ENCODE peak calls at places on chromosomes 1 and 21, in seven cellular contexts. A is mucosa of descending colon, U is heart right ventricle, K is WERI-Rb-1, D is AG04450, T is body of pancreas, C is tibial nerve. P is an unnamed sample.

GRCh38 chr1:2023187-2023586 is 4.0 kb downstream of the GABRD start:
- DNase-seq in A (no peak), U (no peak), K (no peak), D (no peak), T (no peak), C (no peak), P (no peak)

GRCh38 chr1:88608139-88608943 is 75.7 kb upstream of the PKN2 start:
- DNase-seq in A (no peak), U (no peak), K (no peak), D (peak), T (no peak), C (no peak), P (peak)

GRCh38 chr1:229874609-229875008 is 192.4 kb upstream of the GALNT2 start:
- DNase-seq in A (no peak), U (no peak), K (no peak), D (no peak), T (peak), C (no peak), P (no peak)

GRCh38 chr1:242535986-242536385 is 11.5 kb upstream of the PLD5 start:
- DNase-seq in A (no peak), U (no peak), K (no peak), D (no peak), T (no peak), C (no peak), P (no peak)

GRCh38 chr1:170730443-170730842 is 66.5 kb downstream of the PRRX1 start:
- DNase-seq in A (no peak), U (no peak), K (no peak), D (no peak), T (no peak), C (no peak), P (no peak)

GRCh38 chr21:25997788-25998611 is 172.6 kb downstream of the APP start:
- DNase-seq in A (no peak), U (peak), K (peak), D (no peak), T (peak), C (no peak), P (no peak)

GRCh38 chr21:34544032-34544496 is 32.1 kb upstream of the KCNE1 start:
- DNase-seq in A (no peak), U (peak), K (peak), D (no peak), T (peak), C (peak), P (peak)

GRCh38 chr21:15560383-15561056 is 169.3 kb upstream of the USP25 start:
- DNase-seq in A (no peak), U (no peak), K (no peak), D (no peak), T (no peak), C (no peak), P (no peak)

GRCh38 chr1:229238674-229239415 is 32.1 kb upstream of the RAB4A start:
- DNase-seq in A (no peak), U (no peak), K (no peak), D (no peak), T (no peak), C (no peak), P (no peak)

GRCh38 chr1:66929999-66930822 is 5.4 kb downstream of the MIER1 start:
- DNase-seq in A (peak), U (peak), K (peak), D (peak), T (peak), C (peak), P (peak)

GRCh38 chr1:230322967-230323547 is 103.1 kb downstream of the PGBD5 start:
- DNase-seq in A (no peak), U (no peak), K (no peak), D (no peak), T (no peak), C (no peak), P (no peak)

GRCh38 chr21:20729376-20729775 is 268.8 kb upstream of the NCAM2 start:
- DNase-seq in A (no peak), U (no peak), K (no peak), D (no peak), T (no peak), C (no peak), P (no peak)

GRCh38 chr1:2544093-2544874 is 11.9 kb upstream of the TNFRSF14 start:
- DNase-seq in A (peak), U (no peak), K (peak), D (no peak), T (no peak), C (no peak), P (no peak)

GRCh38 chr1:20587639-20588017 is 1.3 kb upstream of the CDA start:
- DNase-seq in A (no peak), U (peak), K (no peak), D (no peak), T (peak), C (peak), P (no peak)

GRCh38 chr1:156706647-156707008 is 1.2 kb upstream of the CRABP2 start:
- DNase-seq in A (peak), U (peak), K (peak), D (no peak), T (peak), C (peak), P (no peak)

GRCh38 chr1:53278294-53278693 is 40.0 kb upstream of the MAGOH start:
- DNase-seq in A (no peak), U (peak), K (peak), D (no peak), T (peak), C (peak), P (peak)

GRCh38 chr1:172460177-172460576 is 16.3 kb upstream of the PIGC start:
- DNase-seq in A (no peak), U (no peak), K (no peak), D (no peak), T (no peak), C (no peak), P (no peak)

GRCh38 chr21:37253991-37254390 is 13.1 kb downstream of the VPS26C start:
- DNase-seq in A (no peak), U (no peak), K (no peak), D (peak), T (no peak), C (no peak), P (no peak)

GRCh38 chr21:45997495-45998275 is 16.1 kb downstream of the COL6A1 start:
- DNase-seq in A (peak), U (peak), K (no peak), D (no peak), T (no peak), C (no peak), P (no peak)

GRCh38 chr1:95503371-95504145 is 269.5 kb downstream of the RWDD3 start:
- DNase-seq in A (no peak), U (no peak), K (no peak), D (no peak), T (no peak), C (no peak), P (no peak)

GRCh38 chr1:156697481-156697880 is 7.9 kb downstream of the CRABP2 start:
- DNase-seq in A (no peak), U (no peak), K (peak), D (no peak), T (no peak), C (no peak), P (no peak)

GRCh38 chr1:214002472-214002871 is 14.7 kb downstream of the PROX1 start:
- DNase-seq in A (no peak), U (no peak), K (no peak), D (no peak), T (peak), C (no peak), P (no peak)

GRCh38 chr1:216726435-216726834 is 3.2 kb upstream of the ESRRG start:
- DNase-seq in A (no peak), U (no peak), K (no peak), D (no peak), T (no peak), C (no peak), P (no peak)
- TF ChIP-seq CTCF in A (no peak), U (no peak), K (no peak), D (peak), T (no peak), C (no peak), P (no peak)

DNA sequence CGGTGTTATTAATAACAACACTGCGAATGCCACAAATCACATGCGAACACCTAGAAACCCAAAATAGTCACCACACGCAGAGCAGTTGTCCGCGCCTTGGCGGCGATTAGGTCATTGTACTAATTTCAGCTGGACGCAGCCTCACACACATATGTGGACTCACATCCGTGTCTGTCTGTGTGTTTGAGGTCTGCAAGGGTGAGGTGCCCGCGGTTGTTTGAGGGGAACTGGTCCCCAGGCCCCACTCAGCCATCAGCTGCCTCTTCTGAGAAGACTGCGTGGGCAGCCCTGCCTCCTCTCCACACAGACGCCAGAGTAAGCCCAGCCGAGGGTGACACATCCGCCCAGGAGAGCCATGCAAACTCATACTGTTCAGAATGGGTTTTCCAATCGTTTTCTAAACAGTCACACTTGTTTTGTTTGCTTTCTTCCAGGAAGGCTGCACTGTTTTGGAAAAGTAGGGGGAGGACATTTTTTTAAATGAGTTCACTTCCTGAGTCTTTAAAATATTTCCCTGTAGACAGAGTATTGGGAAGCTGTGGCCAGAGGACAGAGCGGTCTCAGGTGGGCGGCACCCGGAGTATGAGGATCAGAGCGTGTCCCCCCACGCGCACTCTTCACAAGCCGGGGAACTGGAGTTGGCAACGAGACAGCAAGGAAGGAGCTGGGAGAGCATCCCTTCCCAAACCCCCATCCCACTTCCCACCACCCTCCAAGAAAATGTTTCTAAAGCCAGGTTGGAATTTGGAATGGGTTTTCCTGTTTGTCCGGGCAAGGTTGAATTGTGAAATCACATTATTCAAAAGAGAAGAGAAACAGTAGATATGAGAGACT is 53.3 kb downstream of the TOMM20 start:
- DNase-seq in A (peak), U (peak), K (no peak), D (peak), T (peak), C (peak), P (peak)
- H3K4me3 ChIP-seq in A (no peak), U (no peak), K (no peak), D (peak), T (no peak), C (no peak), P (peak)

DNA sequence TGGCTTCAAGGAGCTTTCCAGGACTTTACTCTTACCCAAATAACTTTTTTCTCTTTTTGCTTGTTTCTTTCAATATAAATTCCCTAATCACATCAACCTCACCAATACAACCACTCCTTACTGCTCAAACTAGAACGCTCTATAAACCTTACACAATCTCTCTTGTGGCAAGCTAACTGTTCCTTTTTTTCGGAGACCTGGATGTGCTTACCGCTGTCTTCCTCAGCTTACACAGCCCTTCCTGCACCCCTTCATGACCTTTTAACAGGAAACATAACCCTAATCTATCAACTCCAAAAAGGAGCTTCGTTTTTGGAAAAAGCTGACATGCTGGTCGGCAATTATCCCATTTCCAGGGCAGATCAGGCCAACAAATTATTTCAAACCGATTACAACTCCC is 24.1 kb upstream of the SLC2A5 start:
- DNase-seq in A (no peak), U (no peak), K (no peak), D (no peak), T (no peak), C (no peak), P (no peak)
- TF ChIP-seq CTCF in A (no peak), U (no peak), K (no peak), D (no peak), T (no peak), C (no peak), P (no peak)

GRCh38 chr1:167565922-167566321 is 12.4 kb upstream of the CREG1 start:
- DNase-seq in A (no peak), U (no peak), K (no peak), D (no peak), T (no peak), C (no peak), P (peak)
- H3K4me3 ChIP-seq in A (no peak), U (no peak), K (no peak), D (no peak), T (no peak), C (no peak), P (no peak)

GRCh38 chr1:152783095-152783494 is 3.0 kb upstream of the LCE1E start:
- DNase-seq in A (no peak), U (no peak), K (no peak), D (no peak), T (no peak), C (no peak), P (no peak)

GRCh38 chr1:152774875-152775274 is at the start of gene LCE1F:
- DNase-seq in A (no peak), U (no peak), K (peak), D (no peak), T (no peak), C (no peak), P (no peak)

GRCh38 chr1:152776361-152776760 is 1.4 kb downstream of the LCE1F start:
- DNase-seq in A (no peak), U (no peak), K (no peak), D (no peak), T (no peak), C (no peak), P (no peak)

DNA sequence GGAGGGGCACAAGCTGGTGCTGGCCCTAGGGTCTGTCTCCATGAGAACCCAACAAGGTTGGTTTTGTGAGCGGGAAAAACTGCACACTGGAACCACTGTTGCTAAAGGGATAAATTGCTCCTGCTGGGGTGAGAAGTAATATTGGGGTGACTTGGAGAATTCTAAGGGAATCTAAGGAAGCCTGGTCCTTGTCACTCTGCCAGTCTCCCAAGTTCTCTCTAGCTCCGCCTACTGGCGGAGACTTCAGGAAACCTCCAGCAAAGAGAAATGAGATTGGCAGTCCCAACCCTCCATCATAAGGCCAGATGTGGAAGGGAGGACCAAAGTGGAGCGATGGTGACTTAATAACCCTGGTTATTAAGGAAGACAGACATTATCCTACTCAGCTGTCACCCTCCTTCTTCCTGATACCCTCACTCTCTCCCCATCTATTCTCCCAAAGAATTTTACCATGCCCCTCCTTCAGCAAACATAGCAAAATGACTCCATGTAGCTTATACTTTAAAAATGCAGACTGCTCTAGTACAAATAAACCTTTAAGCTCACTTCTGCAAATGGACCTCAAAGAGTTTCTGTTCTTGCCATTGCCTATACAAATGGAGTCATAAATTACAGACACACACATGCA is 2.7 kb downstream of the LCE1F start:
- DNase-seq in A (no peak), U (no peak), K (peak), D (no peak), T (peak), C (no peak), P (peak)
- TF ChIP-seq CTCF in A (no peak), U (no peak), K (peak), D (no peak), T (no peak), C (no peak), P (peak)

DNA sequence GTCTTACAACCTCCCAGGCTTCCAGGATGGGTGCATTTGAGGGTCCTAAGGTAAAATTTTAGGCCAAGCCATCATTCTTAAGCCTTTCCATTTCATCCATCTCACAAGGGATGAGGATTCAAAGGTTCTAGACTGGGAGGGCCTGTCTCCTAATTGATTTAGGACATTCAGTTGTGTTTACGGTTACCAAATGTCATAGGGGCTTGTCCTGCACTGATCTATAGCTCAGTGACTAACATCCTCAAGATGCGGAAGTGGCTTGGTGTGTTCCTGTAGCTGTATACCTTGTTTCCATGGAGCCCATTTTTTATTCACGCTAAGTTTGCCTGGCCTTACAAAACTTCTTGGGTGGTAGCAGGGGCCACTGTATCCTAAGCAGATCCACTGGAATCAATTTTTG is 52.8 kb downstream of the DUSP10 start:
- DNase-seq in A (no peak), U (no peak), K (no peak), D (no peak), T (no peak), C (no peak), P (no peak)
- H3K4me3 ChIP-seq in A (no peak), U (no peak), K (no peak), D (no peak), T (no peak), C (no peak), P (no peak)

GRCh38 chr1:200970771-200971427 is 52.6 kb downstream of the KIF21B start:
- DNase-seq in A (no peak), U (no peak), K (no peak), D (no peak), T (no peak), C (no peak), P (no peak)

GRCh38 chr1:200971428-200971903 is 52.0 kb downstream of the KIF21B start:
- DNase-seq in A (no peak), U (no peak), K (no peak), D (no peak), T (no peak), C (no peak), P (no peak)

GRCh38 chr1:200972985-200973742 is 50.4 kb downstream of the KIF21B start:
- DNase-seq in A (no peak), U (no peak), K (no peak), D (no peak), T (no peak), C (no peak), P (no peak)

GRCh38 chr1:200973937-200974657 is 49.4 kb downstream of the KIF21B start:
- DNase-seq in A (peak), U (no peak), K (no peak), D (no peak), T (no peak), C (no peak), P (no peak)

GRCh38 chr1:200971955-200972711 is 51.4 kb downstream of the KIF21B start:
- DNase-seq in A (no peak), U (peak), K (peak), D (peak), T (peak), C (peak), P (peak)
- TF ChIP-seq CTCF in A (peak), U (peak), K (peak), D (peak), T (peak), C (peak), P (peak)

GRCh38 chr1:27598288-27598687 is 5.7 kb downstream of the AHDC1 start:
- DNase-seq in A (no peak), U (peak), K (peak), D (no peak), T (no peak), C (no peak), P (no peak)
- H3K4me3 ChIP-seq in A (no peak), U (no peak), K (no peak), D (peak), T (no peak), C (no peak), P (no peak)

DNA sequence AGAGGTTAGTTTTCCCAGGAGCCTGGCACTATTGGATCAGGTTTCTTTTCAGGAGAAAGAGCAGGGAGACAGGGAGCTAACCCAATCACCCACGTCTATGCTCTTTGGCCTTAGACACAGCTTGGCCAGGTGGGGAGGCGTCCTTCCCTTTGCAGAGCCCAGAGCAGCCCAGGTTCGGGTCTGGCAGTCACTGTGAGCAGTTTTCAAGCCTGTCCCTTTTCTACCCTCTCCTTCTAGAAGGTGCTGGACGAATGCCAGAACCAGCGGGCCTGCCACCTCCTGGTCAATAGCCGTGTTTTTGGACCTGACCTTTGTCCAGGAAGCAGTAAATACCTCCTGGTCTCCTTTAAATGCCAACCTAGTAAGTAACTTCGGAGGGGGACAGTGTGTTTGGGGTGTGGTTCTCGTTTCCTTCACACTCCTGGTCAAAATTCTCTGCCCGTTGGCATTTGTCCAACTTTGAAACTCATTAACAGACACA is 44.9 kb downstream of the EVA1C start:
- DNase-seq in A (peak), U (peak), K (no peak), D (no peak), T (peak), C (peak), P (no peak)
- TF ChIP-seq CTCF in A (no peak), U (peak), K (no peak), D (peak), T (peak), C (no peak), P (no peak)